ENCODE peak calls at places on chromosomes 2 and 18, in five cellular contexts. X is A549, M is HCT116, C is IMR-90, P is HepG2. F is an unnamed sample.

GRCh38 chr2:33024758-33025157 is 78.0 kb downstream of the LTBP1 start:
- ATAC-seq in X (no peak), M (no peak), C (no peak), P (no peak), F (no peak)

GRCh38 chr18:28212060-28212459 is 35.1 kb upstream of the CDH2 start:
- ATAC-seq in X (no peak), M (no peak), C (no peak), P (no peak), F (no peak)

GRCh38 chr2:179983250-179983932 is 23.7 kb downstream of the CWC22 start:
- ATAC-seq in X (no peak), M (no peak), C (no peak), P (no peak), F (no peak)

GRCh38 chr18:4068552-4069158 is 386.5 kb downstream of the DLGAP1 start:
- ATAC-seq in X (no peak), M (peak; percentile 85), C (peak; percentile 91), P (peak; percentile 59), F (no peak)

GRCh38 chr18:12518832-12519534 is 111.3 kb downstream of the PRELID3A start:
- ATAC-seq in X (no peak), M (no peak), C (no peak), P (no peak), F (no peak)

GRCh38 chr2:234133004-234133403 is 82.5 kb downstream of the SPP2 start:
- ATAC-seq in X (no peak), M (no peak), C (no peak), P (no peak), F (no peak)

GRCh38 chr2:189659734-189660133 is 1.5 kb upstream of the ASNSD1 start:
- ATAC-seq in X (no peak), M (no peak), C (no peak), P (no peak), F (no peak)

GRCh38 chr2:174631009-174631981 is 33.7 kb upstream of the WIPF1 start:
- ATAC-seq in X (no peak), M (no peak), C (peak; percentile 79), P (no peak), F (no peak)

GRCh38 chr18:11110509-11110908 is 38.9 kb downstream of the PIEZO2 start:
- ATAC-seq in X (no peak), M (no peak), C (no peak), P (no peak), F (peak; percentile 36)

GRCh38 chr18:50315100-50315871 is 27.8 kb upstream of the CXXC1 start:
- ATAC-seq in X (no peak), M (no peak), C (no peak), P (no peak), F (no peak)

GRCh38 chr2:120182019-120182560 is 41.1 kb downstream of the TMEM185B start:
- ATAC-seq in X (no peak), M (no peak), C (no peak), P (peak; percentile 46), F (no peak)

GRCh38 chr2:9558948-9559381 is 3.3 kb upstream of the ADAM17 start:
- ATAC-seq in X (peak; percentile 7), M (no peak), C (peak; percentile 13), P (no peak), F (no peak)

GRCh38 chr2:172098650-172099471 is 3.8 kb downstream of the DLX2 start:
- ATAC-seq in X (peak; percentile 33), M (peak; percentile 57), C (peak; percentile 48), P (peak; percentile 12), F (peak; percentile 24)

GRCh38 chr18:23406271-23406787 is 46.8 kb upstream of the RIOK3 start:
- ATAC-seq in X (peak; percentile 56), M (no peak), C (peak; percentile 63), P (peak; percentile 79), F (no peak)

GRCh38 chr18:4125246-4125938 is 329.7 kb downstream of the DLGAP1 start:
- ATAC-seq in X (no peak), M (no peak), C (no peak), P (no peak), F (peak; percentile 46)

GRCh38 chr2:172561270-172561669 is 5.4 kb downstream of the PDK1 start:
- ATAC-seq in X (no peak), M (no peak), C (peak; percentile 22), P (no peak), F (no peak)

GRCh38 chr2:109372614-109373013 is 241.2 kb downstream of the SEPTIN10 start:
- ATAC-seq in X (no peak), M (no peak), C (no peak), P (no peak), F (no peak)

GRCh38 chr2:130743278-130743677 is 12.1 kb upstream of the AMER3 start:
- ATAC-seq in X (no peak), M (no peak), C (no peak), P (no peak), F (no peak)

GRCh38 chr2:113806217-113806913 is 49.9 kb upstream of the SLC35F5 start:
- ATAC-seq in X (no peak), M (no peak), C (no peak), P (peak; percentile 82), F (no peak)

GRCh38 chr2:105431367-105432088 is 32.7 kb upstream of the FHL2 start:
- ATAC-seq in X (no peak), M (no peak), C (peak; percentile 70), P (no peak), F (peak; percentile 62)

GRCh38 chr2:159252905-159253304 is 33.6 kb downstream of the WDSUB1 start:
- ATAC-seq in X (no peak), M (no peak), C (no peak), P (no peak), F (no peak)

GRCh38 chr2:241849616-241850543 is 8.8 kb downstream of the PDCD1 start:
- ATAC-seq in X (no peak), M (no peak), C (no peak), P (peak; percentile 69), F (no peak)

GRCh38 chr2:207711750-207712487 is 479 bp downstream of the CCNYL1 start:
- ATAC-seq in X (peak; percentile 60), M (peak; percentile 33), C (peak; percentile 28), P (peak; percentile 33), F (peak; percentile 20)
- TF ChIP-seq POLR2A in X (no peak), M (no peak), C (no peak), P (no peak), F (peak; percentile 22)

GRCh38 chr2:62195421-62196277 is at the start of gene B3GNT2:
- ATAC-seq in X (peak; percentile 80), M (peak; percentile 84), C (peak; percentile 93), P (peak; percentile 75), F (peak; percentile 91)
- TF ChIP-seq POLR2A in X (peak; percentile 90), M (peak; percentile 44), C (peak; percentile 59), P (peak; percentile 95), F (peak; percentile 72)

GRCh38 chr18:48952287-48953095 is 1.7 kb upstream of the SMAD7 start:
- ATAC-seq in X (peak; percentile 74), M (peak; percentile 43), C (peak; percentile 61), P (peak; percentile 44), F (peak; percentile 68)
- TF ChIP-seq POLR2A in X (peak; percentile 37), M (no peak), C (peak; percentile 85), P (no peak), F (peak; percentile 48)

DNA sequence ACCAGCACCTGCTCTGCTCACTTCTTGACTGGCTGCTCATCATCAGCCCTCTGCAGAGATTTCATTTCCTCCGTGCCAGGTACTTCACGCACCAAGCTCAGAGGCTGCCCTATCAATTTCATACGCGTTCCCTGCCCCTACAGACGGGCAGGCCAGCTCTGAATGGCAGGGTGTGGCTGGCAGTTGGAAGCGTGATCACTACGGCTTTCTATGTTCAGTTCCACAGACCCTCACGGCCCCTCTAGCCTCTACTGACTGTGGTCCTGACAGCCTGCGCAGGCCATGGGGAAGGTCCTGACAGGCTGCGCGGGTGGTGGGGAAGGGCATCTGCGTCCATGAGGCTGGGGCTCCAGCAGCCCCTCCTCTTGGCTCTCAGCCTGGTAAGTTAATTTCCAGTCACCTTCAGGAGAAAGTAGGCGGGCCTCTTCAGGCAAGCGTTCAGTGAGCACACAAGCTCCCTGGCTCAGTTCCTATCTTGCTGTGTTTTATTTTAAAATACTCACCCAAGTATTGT is 154.8 kb downstream of the ZNF236 start:
- ATAC-seq in X (no peak), M (no peak), C (no peak), P (no peak), F (no peak)
- TF ChIP-seq POLR2A in X (no peak), M (no peak), C (no peak), P (no peak), F (no peak)

GRCh38 chr2:22600166-22600565 is 784.8 kb upstream of the KLHL29 start:
- ATAC-seq in X (no peak), M (no peak), C (no peak), P (no peak), F (no peak)
- TF ChIP-seq POLR2A in X (no peak), M (no peak), C (no peak), P (no peak), F (no peak)

GRCh38 chr2:231660860-231661259 is 47.5 kb upstream of the PTMA start:
- ATAC-seq in X (no peak), M (no peak), C (no peak), P (peak; percentile 75), F (no peak)
- TF ChIP-seq POLR2A in X (no peak), M (no peak), C (no peak), P (no peak), F (no peak)

GRCh38 chr2:20446280-20446916 is 476 bp upstream of the RHOB start:
- ATAC-seq in X (no peak), M (no peak), C (no peak), P (no peak), F (no peak)

GRCh38 chr2:20446917-20447436 is at the start of gene RHOB:
- ATAC-seq in X (peak; percentile 76), M (peak; percentile 88), C (peak; percentile 88), P (peak; percentile 82), F (peak; percentile 78)

GRCh38 chr2:20448246-20449046 is 1.6 kb downstream of the RHOB start:
- ATAC-seq in X (no peak), M (no peak), C (no peak), P (no peak), F (no peak)

GRCh38 chr2:20449501-20450200 is 2.8 kb downstream of the RHOB start:
- ATAC-seq in X (no peak), M (no peak), C (no peak), P (no peak), F (no peak)

GRCh38 chr2:20447437-20448245 is 767 bp downstream of the RHOB start:
- ATAC-seq in X (peak; percentile 16), M (peak; percentile 23), C (peak; percentile 11), P (peak; percentile 5), F (no peak)
- TF ChIP-seq POLR2A in X (no peak), M (no peak), C (no peak), P (peak; percentile 46), F (peak; percentile 88)

DNA sequence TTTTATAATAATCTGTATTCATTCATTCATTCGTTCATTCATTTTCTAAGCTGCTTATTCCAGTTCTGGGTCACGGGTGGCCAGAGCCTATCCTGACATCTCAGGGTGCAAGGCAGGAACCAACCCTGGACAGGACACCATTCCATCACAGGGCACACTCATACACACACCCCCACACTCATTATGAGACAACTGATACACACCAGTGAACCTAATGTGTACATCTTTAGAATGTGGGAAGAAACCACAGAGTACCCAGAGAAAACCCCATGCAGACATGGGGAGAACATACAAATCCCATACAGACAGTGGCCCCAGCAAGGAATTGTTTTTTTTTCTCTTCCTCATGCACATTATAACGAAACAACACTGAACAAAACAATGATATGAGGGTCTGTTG is 54.7 kb downstream of the RTN4 start:
- ATAC-seq in X (peak; percentile 15), M (no peak), C (no peak), P (no peak), F (no peak)
- TF ChIP-seq POLR2A in X (no peak), M (no peak), C (no peak), P (no peak), F (no peak)